ENCODE peak calls at places on chromosomes 3 and 15, in four cellular contexts. Z is GM12865; Y is activated CD8-positive, alpha-beta memory T cell treated with anti-CD3 and anti-CD28 coated beads for 4 hours; J is KBM-7. B is an unnamed sample.

GRCh38 chr3:99647081-99647480 is 8.7 kb downstream of the COL8A1 start:
- DNase-seq in Z (peak), Y (no peak), J (no peak), B (no peak)

GRCh38 chr15:25663515-25663914 is 199.6 kb downstream of the ATP10A start:
- DNase-seq in Z (no peak), Y (no peak), J (no peak), B (no peak)

GRCh38 chr3:155190686-155191085 is 102.8 kb downstream of the STRIT1 start:
- DNase-seq in Z (no peak), Y (no peak), J (no peak), B (no peak)

GRCh38 chr15:22979699-22980188 is 424 bp downstream of the CYFIP1 start:
- DNase-seq in Z (no peak), Y (no peak), J (no peak), B (no peak)

GRCh38 chr3:20668411-20668810 is 482.4 kb upstream of the SGO1 start:
- DNase-seq in Z (no peak), Y (no peak), J (no peak), B (no peak)

GRCh38 chr3:179801263-179801662 is 148.4 kb downstream of the USP13 start:
- DNase-seq in Z (no peak), Y (no peak), J (no peak), B (no peak)

GRCh38 chr3:33488246-33488645 is 48.0 kb upstream of the UBP1 start:
- DNase-seq in Z (no peak), Y (no peak), J (no peak), B (no peak)

GRCh38 chr3:52831500-52832301 is 1.2 kb upstream of the ITIH4 start:
- DNase-seq in Z (no peak), Y (no peak), J (peak), B (no peak)

GRCh38 chr3:12686096-12686495 is 22.2 kb upstream of the RAF1 start:
- DNase-seq in Z (no peak), Y (no peak), J (no peak), B (no peak)

GRCh38 chr3:129233538-129233937 is 15.9 kb upstream of the COPG1 start:
- DNase-seq in Z (peak), Y (no peak), J (peak), B (no peak)

GRCh38 chr3:186152889-186153292 is 44.0 kb upstream of the ETV5 start:
- DNase-seq in Z (peak), Y (no peak), J (peak), B (no peak)

GRCh38 chr3:172561894-172562664 is 38.8 kb upstream of the TNFSF10 start:
- DNase-seq in Z (no peak), Y (no peak), J (no peak), B (no peak)

GRCh38 chr15:57373251-57373881 is 2.9 kb upstream of the CGNL1 start:
- DNase-seq in Z (no peak), Y (no peak), J (no peak), B (no peak)

GRCh38 chr15:66858423-66859207 is 156.6 kb downstream of the SMAD6 start:
- DNase-seq in Z (no peak), Y (no peak), J (no peak), B (no peak)

GRCh38 chr3:133872161-133872560 is 23.5 kb downstream of the RAB6B start:
- DNase-seq in Z (no peak), Y (no peak), J (no peak), B (no peak)

GRCh38 chr15:88391006-88391405 is 76.2 kb downstream of the MRPL46 start:
- DNase-seq in Z (no peak), Y (no peak), J (no peak), B (no peak)

GRCh38 chr3:106425021-106425420 is 556.2 kb upstream of the CBLB start:
- DNase-seq in Z (no peak), Y (no peak), J (no peak), B (no peak)

GRCh38 chr15:42444415-42445063 is 46.4 kb downstream of the ZNF106 start:
- DNase-seq in Z (no peak), Y (no peak), J (no peak), B (no peak)

GRCh38 chr3:36633060-36633459 is 131.3 kb downstream of the DCLK3 start:
- DNase-seq in Z (no peak), Y (no peak), J (no peak), B (no peak)

GRCh38 chr3:14925729-14926591 is 21.4 kb upstream of the NR2C2 start:
- DNase-seq in Z (peak), Y (no peak), J (peak), B (no peak)

GRCh38 chr15:27412413-27412812 is 441.4 kb downstream of the GABRG3 start:
- DNase-seq in Z (no peak), Y (no peak), J (no peak), B (no peak)

GRCh38 chr3:64022451-64023186 is 675 bp downstream of the PSMD6 start:
- DNase-seq in Z (peak), Y (no peak), J (no peak), B (no peak)

GRCh38 chr3:128112406-128112968 is 11.1 kb downstream of the RUVBL1 start:
- DNase-seq in Z (peak), Y (no peak), J (peak), B (no peak)

GRCh38 chr15:62742409-62743171 is 300.0 kb upstream of the TPM1 start:
- DNase-seq in Z (peak), Y (no peak), J (peak), B (no peak)

GRCh38 chr3:27467545-27467944 is 16.6 kb downstream of the SLC4A7 start:
- DNase-seq in Z (peak), Y (no peak), J (peak), B (no peak)